ENCODE peak calls at places on chromosome X, in eight cellular contexts. O is WERI-Rb-1, D is lower lobe of right lung, I is brain microvascular endothelial cell, R is A673, N is transverse colon, S is substantia nigra, E is AG04450. Q is an unnamed sample.

GRCh38 chrX:111568356-111568755 is 56.9 kb downstream of the SERTM2 start:
- DNase-seq in N (no peak), O (peak), S (no peak), E (no peak), D (no peak), I (peak), R (peak), Q (peak)

GRCh38 chrX:118626346-118626745 is 101.1 kb upstream of the IL13RA1 start:
- DNase-seq in R (no peak), N (no peak), O (no peak), S (no peak), E (no peak), D (no peak), I (no peak), Q (no peak)

GRCh38 chrX:133171962-133172708 is 46.0 kb downstream of the TFDP3 start:
- DNase-seq in D (no peak), I (peak), O (no peak), R (peak), N (no peak), S (no peak), E (no peak), Q (peak)

GRCh38 chrX:45009371-45010000 is 136.5 kb downstream of the KDM6A start:
- DNase-seq in S (no peak), N (no peak), D (no peak), R (no peak), E (no peak), I (no peak), O (no peak), Q (peak)

GRCh38 chrX:151184705-151185104 is 8.3 kb downstream of the GPR50 start:
- DNase-seq in E (no peak), R (no peak), D (no peak), O (no peak), N (no peak), S (no peak), I (no peak), Q (no peak)

GRCh38 chrX:16186380-16187007 is 19.2 kb downstream of the MAGEB17 start:
- DNase-seq in O (no peak), S (no peak), D (no peak), N (no peak), I (no peak), R (no peak), E (no peak), Q (no peak)

GRCh38 chrX:142978130-142978684 is 47.5 kb upstream of the SPANXN4 start:
- DNase-seq in D (no peak), R (no peak), O (no peak), S (no peak), E (no peak), I (no peak), N (no peak), Q (no peak)

GRCh38 chrX:100263650-100264049 is 146.4 kb downstream of the PCDH19 start:
- DNase-seq in S (no peak), D (no peak), I (no peak), E (no peak), N (no peak), O (no peak), R (no peak), Q (peak)

GRCh38 chrX:24080670-24081069 is 25.9 kb downstream of the EIF2S3 start:
- DNase-seq in I (no peak), S (no peak), R (no peak), D (no peak), E (no peak), N (no peak), O (no peak), Q (no peak)

GRCh38 chrX:1181131-1181530 is 31.3 kb downstream of the CRLF2 start:
- DNase-seq in N (no peak), S (no peak), I (no peak), R (no peak), D (no peak), E (no peak), O (no peak), Q (no peak)

GRCh38 chrX:80705379-80705778 is 104.3 kb downstream of the BRWD3 start:
- DNase-seq in O (no peak), D (no peak), E (no peak), N (no peak), I (no peak), R (no peak), S (no peak), Q (no peak)

GRCh38 chrX:13398073-13398823 is 78.4 kb upstream of the ATXN3L start:
- DNase-seq in E (peak), N (peak), S (no peak), O (no peak), D (peak), I (peak), R (peak), Q (peak)

GRCh38 chrX:68999931-69000330 is 165.3 kb downstream of the PJA1 start:
- DNase-seq in E (no peak), N (no peak), O (no peak), I (no peak), R (no peak), D (no peak), S (no peak), Q (peak)

GRCh38 chrX:111376486-111376885 is 35.5 kb downstream of the DCX start:
- DNase-seq in S (no peak), I (no peak), R (no peak), N (no peak), E (no peak), O (no peak), D (no peak), Q (no peak)

GRCh38 chrX:20354505-20354904 is 87.8 kb upstream of the RPS6KA3 start:
- DNase-seq in D (no peak), I (no peak), R (no peak), O (no peak), S (no peak), E (no peak), N (no peak), Q (no peak)

GRCh38 chrX:19776753-19777152 is 110.6 kb downstream of the SH3KBP1 start:
- DNase-seq in D (no peak), O (no peak), N (no peak), E (no peak), I (no peak), S (no peak), R (no peak), Q (no peak)

GRCh38 chrX:110284159-110284558 is 33.7 kb downstream of the AMMECR1 start:
- DNase-seq in R (no peak), D (no peak), N (no peak), I (peak), S (no peak), E (peak), O (no peak), Q (peak)

GRCh38 chrX:96792047-96792446 is 91.7 kb upstream of the RPA4 start:
- DNase-seq in S (no peak), E (no peak), N (no peak), O (no peak), R (no peak), D (no peak), I (no peak), Q (no peak)

GRCh38 chrX:79601336-79602131 is 234.4 kb upstream of the ITM2A start:
- DNase-seq in D (no peak), R (no peak), E (no peak), N (peak), O (no peak), S (no peak), I (no peak), Q (no peak)

GRCh38 chrX:24646745-24647182 is 383 bp downstream of the PCYT1B start:
- DNase-seq in O (peak), R (peak), D (no peak), S (no peak), N (no peak), E (no peak), I (no peak), Q (no peak)

DNA sequence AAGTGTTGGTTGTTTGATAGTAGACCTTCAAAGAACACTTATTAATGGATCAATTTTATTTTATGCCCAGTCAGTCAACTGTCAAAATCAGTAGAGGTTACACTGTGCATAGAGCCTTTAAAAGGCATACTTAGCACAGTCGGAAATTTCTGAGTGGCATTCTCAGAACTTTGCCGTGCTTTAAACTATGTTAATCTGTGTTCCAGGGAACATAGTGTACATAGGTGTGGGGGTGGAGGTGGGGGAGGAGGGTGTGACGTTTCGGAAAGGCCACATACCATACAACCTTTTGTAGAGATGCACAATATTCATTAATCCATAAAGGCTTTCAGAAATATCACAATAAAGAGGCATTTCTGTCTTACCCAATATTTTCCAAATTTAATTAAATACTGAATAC is 75.8 kb downstream of the RS1 start:
- DNase-seq in R (no peak), I (no peak), D (peak), S (no peak), E (no peak), N (no peak), O (no peak), Q (no peak)
- H3K27ac ChIP-seq in R (no peak), I (no peak), D (peak), S (no peak), E (no peak), N (no peak), O (no peak), Q (no peak)

GRCh38 chrX:153863251-153863991 is 22.6 kb downstream of the L1CAM start:
- DNase-seq in D (no peak), O (peak), E (no peak), N (no peak), I (no peak), R (no peak), S (no peak), Q (no peak)

GRCh38 chrX:153861147-153861546 is 24.8 kb downstream of the L1CAM start:
- DNase-seq in S (no peak), E (no peak), R (no peak), N (peak), O (no peak), D (no peak), I (no peak), Q (no peak)

GRCh38 chrX:153861733-153862300 is 24.2 kb downstream of the L1CAM start:
- DNase-seq in O (peak), E (no peak), N (no peak), D (no peak), S (no peak), R (no peak), I (no peak), Q (no peak)

GRCh38 chrX:153864101-153864500 is 21.9 kb downstream of the L1CAM start:
- DNase-seq in O (no peak), N (no peak), D (no peak), E (no peak), I (no peak), S (no peak), R (no peak), Q (no peak)

GRCh38 chrX:153862369-153863250 is 23.4 kb downstream of the L1CAM start:
- DNase-seq in E (no peak), I (no peak), R (no peak), N (no peak), D (no peak), S (no peak), O (peak), Q (no peak)
- H3K27ac ChIP-seq in E (no peak), I (no peak), R (no peak), N (no peak), D (no peak), S (no peak), O (peak), Q (no peak)

GRCh38 chrX:7215842-7216241 is 67.9 kb upstream of the PUDP start:
- DNase-seq in S (no peak), E (no peak), R (no peak), D (no peak), N (no peak), I (no peak), O (no peak), Q (no peak)
- H3K27ac ChIP-seq in S (no peak), E (no peak), R (no peak), D (no peak), N (no peak), I (no peak), O (no peak), Q (no peak)

DNA sequence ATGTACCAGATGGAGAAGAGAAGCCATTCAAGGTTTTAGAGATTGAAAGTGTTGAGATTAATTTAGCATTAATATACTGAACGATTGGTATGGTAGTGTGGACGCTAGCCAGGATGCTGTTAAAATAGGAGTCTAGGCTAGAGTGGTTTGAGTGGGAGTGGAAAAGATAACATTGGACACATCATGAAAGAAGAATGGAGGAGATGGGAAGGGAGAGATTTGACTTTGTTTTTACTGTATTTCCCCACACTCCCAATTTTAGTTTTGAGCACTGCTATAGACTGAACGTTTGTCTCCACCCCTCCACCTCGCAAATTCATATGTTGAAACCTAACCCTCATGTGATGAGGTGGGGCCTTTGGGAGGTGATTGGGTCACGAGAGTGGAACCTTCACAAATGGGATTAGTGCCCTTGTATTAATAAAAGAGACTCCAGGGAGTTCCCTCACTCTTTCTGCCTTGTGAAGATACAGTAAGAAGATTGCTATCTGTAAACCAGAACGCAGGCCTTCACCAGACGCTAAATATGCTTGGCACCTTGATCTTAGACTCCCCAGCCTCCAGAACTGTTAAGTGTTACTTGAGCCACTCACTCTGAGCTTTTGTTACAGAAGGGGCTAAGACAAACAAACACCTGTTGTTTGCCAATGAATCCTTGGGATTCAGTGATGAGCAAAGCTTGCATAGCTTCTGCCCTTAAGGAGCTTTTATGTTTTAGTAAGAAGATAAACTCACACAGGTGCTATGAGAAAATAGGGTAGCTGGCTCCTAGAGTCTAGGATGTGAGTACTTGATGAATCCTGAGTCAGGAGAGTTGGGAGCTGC is 25.8 kb downstream of the USP9X start:
- DNase-seq in O (peak), D (no peak), S (no peak), E (no peak), N (no peak), R (no peak), I (peak), Q (no peak)
- H3K27ac ChIP-seq in O (peak), D (no peak), S (no peak), E (no peak), N (no peak), R (no peak), I (peak), Q (no peak)

Q was measured in mammary epithelial cell.